ENCODE peak calls at places on chromosomes 11 and 22, in seven cellular contexts. D is adrenal gland, K is transverse colon, O is cardiac muscle cell, U is OCI-LY7, C is sigmoid colon, R is colonic mucosa. N is an unnamed sample. For H3K4me1, the result is how much of the 10 kb centered on the place peaks cover.

GRCh38 chr11:27596388-27596787 is 89.8 kb upstream of the LIN7C start:
- DNase-seq in D (no peak), K (no peak), O (no peak), U (no peak), C (no peak), R (no peak), N (no peak)

GRCh38 chr11:68632802-68633201 is 51.5 kb upstream of the GAL start:
- DNase-seq in D (peak), K (peak), O (peak), U (peak), C (no peak), R (peak), N (peak)

GRCh38 chr11:537622-538430 is 499 bp downstream of the LRRC56 start:
- DNase-seq in D (no peak), K (no peak), O (no peak), U (no peak), C (peak), R (no peak), N (no peak)

GRCh38 chr11:108669711-108670110 is 4.8 kb downstream of the DDX10 start:
- DNase-seq in D (no peak), K (no peak), O (no peak), U (no peak), C (no peak), R (no peak), N (no peak)

GRCh38 chr11:111582881-111583280 is 19.4 kb upstream of the SIK2 start:
- DNase-seq in D (no peak), K (no peak), O (no peak), U (no peak), C (no peak), R (no peak), N (no peak)

GRCh38 chr11:30045144-30045543 is 28.3 kb upstream of the KCNA4 start:
- DNase-seq in D (no peak), K (no peak), O (no peak), U (no peak), C (no peak), R (no peak), N (no peak)

GRCh38 chr11:70641366-70641765 is 243.0 kb downstream of the CTTN start:
- DNase-seq in D (no peak), K (no peak), O (peak), U (no peak), C (no peak), R (no peak), N (peak)

GRCh38 chr11:12155696-12156095 is 45.3 kb downstream of the MICAL2 start:
- DNase-seq in D (no peak), K (no peak), O (no peak), U (no peak), C (no peak), R (no peak), N (no peak)

GRCh38 chr11:121754603-121755002 is 301.8 kb upstream of the SORL1-AS1 start:
- DNase-seq in D (no peak), K (no peak), O (peak), U (no peak), C (peak), R (no peak), N (no peak)

GRCh38 chr11:66529069-66529468 is 16.8 kb downstream of the ZDHHC24 start:
- DNase-seq in D (no peak), K (no peak), O (no peak), U (no peak), C (no peak), R (no peak), N (peak)

GRCh38 chr22:37080838-37081237 is 28.7 kb downstream of the TMPRSS6 start:
- DNase-seq in D (no peak), K (no peak), O (no peak), U (peak), C (no peak), R (no peak), N (no peak)

GRCh38 chr11:64788321-64789215 is 10.2 kb upstream of the SF1 start:
- DNase-seq in D (no peak), K (no peak), O (no peak), U (no peak), C (peak), R (no peak), N (no peak)

GRCh38 chr11:64789331-64790204 is 11.2 kb upstream of the SF1 start:
- DNase-seq in D (no peak), K (no peak), O (no peak), U (no peak), C (peak), R (no peak), N (no peak)

GRCh38 chr11:64792482-64792881 is 10.5 kb downstream of the MAP4K2 start:
- DNase-seq in D (no peak), K (no peak), O (no peak), U (no peak), C (no peak), R (no peak), N (no peak)

GRCh38 chr11:64791781-64792291 is 11.2 kb downstream of the MAP4K2 start:
- DNase-seq in D (no peak), K (no peak), O (no peak), U (no peak), C (peak), R (no peak), N (no peak)

DNA sequence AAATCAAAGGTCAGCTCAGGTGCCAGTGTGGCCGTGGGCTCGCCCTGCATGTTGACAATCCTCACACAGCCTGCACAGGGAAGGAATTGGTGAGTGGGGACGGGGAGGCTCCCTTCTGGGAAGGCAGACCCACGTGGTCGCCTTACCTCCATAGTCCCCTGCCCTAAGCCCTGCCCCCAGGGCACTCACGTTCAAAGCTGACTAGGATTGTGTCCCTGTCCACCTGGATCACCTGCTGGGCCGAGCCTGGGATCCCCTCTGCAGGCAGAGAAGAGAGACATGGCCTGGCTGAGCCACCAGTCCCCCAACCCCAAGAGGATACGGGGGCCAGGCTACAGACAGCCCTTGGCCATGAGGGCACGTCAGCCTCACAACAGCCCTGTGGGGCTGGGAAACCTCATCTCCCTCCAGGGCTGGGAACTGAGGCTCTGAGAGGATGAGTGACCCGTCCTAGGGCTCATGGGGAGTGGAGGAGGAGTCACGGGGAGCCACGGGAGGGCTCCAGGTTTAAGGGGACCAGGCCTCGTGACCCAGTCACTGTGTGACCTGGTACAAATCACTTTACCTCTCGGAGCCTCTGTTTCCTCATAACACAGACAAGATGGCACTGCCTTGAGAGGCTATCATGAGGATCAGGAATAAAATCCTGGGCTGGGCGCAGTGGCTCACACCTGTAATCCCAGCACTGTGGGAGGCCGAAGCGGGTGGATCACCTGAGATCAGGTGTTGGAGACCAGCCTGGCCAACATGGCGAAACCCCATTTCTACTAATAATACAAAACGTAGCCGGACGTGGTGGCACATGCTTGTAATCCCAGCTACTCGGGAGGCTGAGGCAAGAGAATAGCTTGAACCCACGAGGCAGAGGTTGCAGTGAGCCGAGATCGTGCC is 12.1 kb upstream of the SF1 start:
- DNase-seq in D (no peak), K (no peak), O (no peak), U (no peak), C (peak), R (no peak), N (no peak)
- TF ChIP-seq CTCF in D (no peak), K (no peak), O (no peak), U (no peak), C (no peak), R (no peak), N (no peak)

GRCh38 chr22:30280495-30280894 is 8.8 kb downstream of the CASTOR1 start:
- DNase-seq in D (no peak), K (no peak), O (no peak), U (no peak), C (no peak), R (no peak), N (no peak)

GRCh38 chr22:30284172-30284571 is 5.1 kb downstream of the CASTOR1 start:
- DNase-seq in D (no peak), K (no peak), O (no peak), U (no peak), C (no peak), R (no peak), N (no peak)

GRCh38 chr22:30283342-30283741 is 6.0 kb downstream of the CASTOR1 start:
- DNase-seq in D (no peak), K (no peak), O (no peak), U (no peak), C (no peak), R (no peak), N (no peak)

GRCh38 chr22:30285176-30285845 is 4.0 kb downstream of the CASTOR1 start:
- DNase-seq in D (no peak), K (no peak), O (no peak), U (no peak), C (no peak), R (no peak), N (no peak)

GRCh38 chr22:30282616-30283046 is 6.7 kb downstream of the CASTOR1 start:
- DNase-seq in D (no peak), K (no peak), O (no peak), U (no peak), C (no peak), R (no peak), N (no peak)
- H3K4me1 ChIP-seq in D (under half), K (under half), O (under half), U (under half), C (under half), R (under half), N (under half)

DNA sequence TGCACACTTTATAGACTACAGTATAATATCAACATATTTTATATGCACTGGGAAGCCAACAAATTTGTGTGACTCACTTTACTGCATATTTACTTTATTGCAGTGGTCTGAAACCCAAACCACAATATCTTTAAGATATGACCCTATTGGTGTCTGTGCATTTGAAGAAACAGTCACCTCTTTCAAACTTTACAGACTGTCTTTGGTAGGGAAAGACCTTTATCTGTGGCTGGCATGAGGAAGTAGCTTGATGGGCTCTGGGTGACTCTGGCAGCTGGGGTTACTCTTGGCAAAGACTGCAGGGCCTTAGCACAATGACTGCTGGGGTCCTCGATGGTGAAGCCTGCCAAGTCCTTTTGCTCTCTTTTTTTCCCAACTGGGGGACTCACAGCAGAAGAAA is 21.3 kb upstream of the ABTB2 start:
- DNase-seq in D (no peak), K (no peak), O (no peak), U (no peak), C (no peak), R (no peak), N (no peak)
- H3K27ac ChIP-seq in D (no peak), K (no peak), O (no peak), U (no peak), C (no peak), R (no peak), N (no peak)

GRCh38 chr22:41619979-41620645 is 731 bp downstream of the DESI1 start:
- DNase-seq in D (peak), K (peak), O (no peak), U (peak), C (peak), R (peak), N (peak)
- TF ChIP-seq CTCF in D (no peak), K (no peak), O (peak), U (peak), C (no peak), R (no peak), N (peak)

DNA sequence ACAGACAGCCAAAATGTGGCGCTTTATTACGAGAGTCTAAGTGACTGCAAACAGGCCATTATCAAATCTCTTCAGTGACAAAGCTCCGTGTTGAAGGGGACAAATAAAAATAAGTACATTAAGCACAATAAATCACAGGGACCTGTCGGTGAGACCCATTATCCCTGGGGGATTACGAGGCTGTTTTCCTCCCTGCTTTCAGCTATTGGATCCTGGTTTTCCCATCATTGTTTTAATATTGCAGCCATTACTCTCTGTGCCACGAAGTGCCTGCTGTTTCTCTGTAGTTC is 22.7 kb downstream of the LARGE1 start:
- DNase-seq in D (no peak), K (no peak), O (no peak), U (no peak), C (no peak), R (no peak), N (no peak)
- H3K4me1 ChIP-seq in D (under half), K (under half), O (under half), U (under half), C (half or more), R (under half), N (under half)

N was measured in endodermal cell.